ENCODE peak calls at places on chromosome 19, in six cellular contexts. F, G, U, O, Z and Q are unnamed samples.

GRCh38 chr19:50724522-50725217 is 1.5 kb downstream of the CLEC11A start:
- DNase-seq in F (peak; percentile 99), G (peak; percentile 73), U (peak; percentile 91), O (peak; percentile 84), Z (peak; percentile 100), Q (peak; percentile 99)

GRCh38 chr19:18349524-18350128 is 9.2 kb downstream of the PGPEP1 start:
- DNase-seq in F (peak; percentile 75), G (no peak), U (no peak), O (peak; percentile 24), Z (peak; percentile 92), Q (no peak)

GRCh38 chr19:49061445-49061844 is 3.2 kb downstream of the NTF4 start:
- DNase-seq in F (no peak), G (no peak), U (no peak), O (no peak), Z (no peak), Q (no peak)

GRCh38 chr19:58386576-58387337 is at the start of gene RPS5:
- DNase-seq in F (peak; percentile 93), G (peak; percentile 94), U (peak; percentile 97), O (peak; percentile 95), Z (peak; percentile 99), Q (peak; percentile 98)

GRCh38 chr19:47227347-47228167 is 3.4 kb downstream of the BBC3 start:
- DNase-seq in F (peak; percentile 94), G (peak; percentile 28), U (no peak), O (peak; percentile 62), Z (peak; percentile 98), Q (peak; percentile 84)

GRCh38 chr19:41707871-41708371 is 505 bp upstream of the CEACAM5 start:
- DNase-seq in F (no peak), G (no peak), U (no peak), O (no peak), Z (peak; percentile 58), Q (no peak)

GRCh38 chr19:4232614-4233281 is 3.4 kb downstream of the EBI3 start:
- DNase-seq in F (peak; percentile 55), G (no peak), U (no peak), O (no peak), Z (no peak), Q (no peak)

GRCh38 chr19:7471696-7472620 is 16.9 kb downstream of the PEX11G start:
- DNase-seq in F (no peak), G (no peak), U (no peak), O (no peak), Z (peak; percentile 83), Q (no peak)

GRCh38 chr19:4913996-4914735 is 4.9 kb downstream of the UHRF1 start:
- DNase-seq in F (no peak), G (no peak), U (no peak), O (no peak), Z (no peak), Q (no peak)

GRCh38 chr19:29415507-29415906 is 110.3 kb upstream of the VSTM2B start:
- DNase-seq in F (peak; percentile 54), G (no peak), U (no peak), O (no peak), Z (no peak), Q (no peak)

GRCh38 chr19:56441206-56441792 is 35.8 kb downstream of the ZNF667 start:
- DNase-seq in F (no peak), G (no peak), U (no peak), O (no peak), Z (no peak), Q (no peak)

GRCh38 chr19:4415352-4415751 is 12.9 kb downstream of the CHAF1A start:
- DNase-seq in F (no peak), G (no peak), U (no peak), O (no peak), Z (no peak), Q (no peak)

GRCh38 chr19:39676004-39676403 is 20.3 kb downstream of the LGALS16 start:
- DNase-seq in F (peak; percentile 4), G (no peak), U (no peak), O (no peak), Z (no peak), Q (no peak)

GRCh38 chr19:42198676-42199439 is 18.6 kb downstream of the DEDD2 start:
- DNase-seq in F (no peak), G (peak; percentile 67), U (no peak), O (no peak), Z (no peak), Q (no peak)

GRCh38 chr19:18932216-18932841 is 8.7 kb downstream of the HOMER3 start:
- DNase-seq in F (peak; percentile 99), G (peak; percentile 78), U (peak; percentile 75), O (no peak), Z (peak; percentile 94), Q (no peak)

GRCh38 chr19:2168619-2169424 is 5.1 kb downstream of the DOT1L start:
- DNase-seq in F (no peak), G (peak; percentile 28), U (peak; percentile 56), O (peak; percentile 78), Z (peak; percentile 99), Q (peak; percentile 93)